ENCODE peak calls at places on chromosomes 1 and 21, in four cellular contexts. S, V, X and D are unnamed samples.

GRCh38 chr1:229897540-229897939 is 169.5 kb upstream of the GALNT2 start:
- DNase-seq in V (no peak), X (no peak), S (no peak), D (no peak)

GRCh38 chr1:42684139-42684538 is 1.9 kb downstream of the YBX1 start:
- DNase-seq in S (no peak), X (no peak), V (no peak), D (peak)

GRCh38 chr1:78553859-78554258 is 63.1 kb downstream of the PTGFR start:
- DNase-seq in X (no peak), V (no peak), S (no peak), D (peak)

GRCh38 chr1:8411803-8412182 is 93.9 kb downstream of the SLC45A1 start:
- DNase-seq in S (no peak), V (no peak), X (no peak), D (no peak)

GRCh38 chr1:31822766-31823165 is 6.9 kb upstream of the SPOCD1 start:
- DNase-seq in V (no peak), S (no peak), X (no peak), D (no peak)

GRCh38 chr1:156933136-156933535 is 12.7 kb downstream of the LRRC71 start:
- DNase-seq in V (no peak), S (no peak), X (no peak), D (no peak)

GRCh38 chr1:207240325-207241095 is 81.0 kb upstream of the CD55 start:
- DNase-seq in V (no peak), X (no peak), S (no peak), D (no peak)

GRCh38 chr1:22290611-22291010 is 147.7 kb upstream of the WNT4 start:
- DNase-seq in V (no peak), S (no peak), X (no peak), D (no peak)

GRCh38 chr1:6489799-6490180 is 1.7 kb downstream of the PLEKHG5 start:
- DNase-seq in X (peak), S (peak), V (peak), D (peak)

GRCh38 chr1:59110287-59110686 is 186.6 kb upstream of the FGGY start:
- DNase-seq in S (no peak), V (no peak), X (no peak), D (no peak)

GRCh38 chr1:27402349-27402754 is 9.9 kb downstream of the GPR3 start:
- DNase-seq in X (peak), V (peak), S (no peak), D (peak)

GRCh38 chr21:40117236-40117635 is 250.0 kb downstream of the PCP4 start:
- DNase-seq in S (no peak), X (no peak), V (no peak), D (no peak)

GRCh38 chr1:209513226-209513625 is 70.3 kb upstream of the CAMK1G start:
- DNase-seq in S (no peak), V (no peak), X (peak), D (peak)

GRCh38 chr1:83905315-83905907 is 93.5 kb downstream of the TTLL7 start:
- DNase-seq in S (no peak), V (no peak), X (peak), D (no peak)